ENCODE peak calls at places on chromosome 4, in seven cellular contexts. Y, J, T, M, B, L and D are unnamed samples.

GRCh38 chr4:40185830-40186664 is 10.8 kb upstream of the RHOH start:
- DNase-seq in L (no peak), T (no peak), J (no peak), Y (no peak), M (no peak), B (no peak), D (peak; percentile 88)

GRCh38 chr4:4851081-4851480 is 8.4 kb upstream of the MSX1 start:
- DNase-seq in Y (no peak), T (no peak), L (no peak), J (no peak), B (no peak), M (no peak), D (no peak)

GRCh38 chr4:56658410-56659003 is 22.6 kb downstream of the HOPX start:
- DNase-seq in B (no peak), Y (no peak), M (no peak), L (peak; percentile 79), J (no peak), T (no peak), D (peak; percentile 60)

GRCh38 chr4:110683600-110683999 is 60.7 kb upstream of the PITX2 start:
- DNase-seq in L (no peak), T (no peak), M (no peak), J (no peak), Y (no peak), B (no peak), D (no peak)

GRCh38 chr4:19381068-19381467 is 870.6 kb upstream of the SLIT2 start:
- DNase-seq in M (no peak), T (no peak), J (no peak), B (no peak), L (peak; percentile 78), Y (no peak), D (no peak)

GRCh38 chr4:101290651-101291050 is 56.7 kb downstream of the PPP3CA start:
- DNase-seq in T (no peak), J (no peak), L (no peak), B (no peak), M (no peak), Y (no peak), D (no peak)

GRCh38 chr4:93751410-93751809 is 77.1 kb upstream of the ATOH1 start:
- DNase-seq in B (no peak), T (no peak), L (no peak), M (no peak), J (no peak), Y (no peak), D (no peak)

GRCh38 chr4:52783069-52783468 is 31.8 kb upstream of the ERVMER34-1 start:
- DNase-seq in J (no peak), T (no peak), B (no peak), L (no peak), M (no peak), Y (no peak), D (no peak)

GRCh38 chr4:74794341-74794801 is at the start of gene BTC:
- DNase-seq in B (peak; percentile 39), T (peak; percentile 4), J (no peak), M (no peak), Y (no peak), L (peak; percentile 39), D (peak; percentile 40)